ENCODE peak calls at places on chromosomes 13 and 19, in five cellular contexts. E is GM04503, U is NCI-H146, Z is EL, Y is fibroblast of the conjunctiva. S is an unnamed sample.
A peak's percentile ranks its signal among the peaks of the same experiment; 100 is the strongest.

GRCh38 chr19:50837300-50837699 is 3.9 kb upstream of the KLK15 start:
- DNase-seq in E (no peak), U (no peak), Z (no peak), Y (no peak), S (no peak)

GRCh38 chr13:32804673-32805260 is 211.5 kb upstream of the KL start:
- DNase-seq in E (no peak), U (peak; percentile 65), Z (peak; percentile 5), Y (no peak), S (no peak)

GRCh38 chr19:5141278-5141925 is 172.5 kb downstream of the KDM4B start:
- DNase-seq in E (no peak), U (no peak), Z (no peak), Y (no peak), S (no peak)

GRCh38 chr19:16139752-16140151 is 3.7 kb upstream of the HSH2D start:
- DNase-seq in E (no peak), U (no peak), Z (no peak), Y (no peak), S (no peak)

GRCh38 chr19:46410205-46411087 is 2.9 kb downstream of the CCDC8 start:
- DNase-seq in E (no peak), U (no peak), Z (no peak), Y (no peak), S (no peak)

GRCh38 chr13:21971662-21972635 is 301.1 kb downstream of the FGF9 start:
- DNase-seq in E (peak; percentile 88), U (no peak), Z (no peak), Y (no peak), S (peak; percentile 80)

GRCh38 chr13:114142640-114143490 is 10.4 kb upstream of the RASA3 start:
- DNase-seq in E (no peak), U (peak; percentile 81), Z (no peak), Y (no peak), S (no peak)

GRCh38 chr19:35100588-35101533 is 14.8 kb upstream of the FXYD3 start:
- DNase-seq in E (no peak), U (no peak), Z (no peak), Y (no peak), S (no peak)

GRCh38 chr13:114226699-114227323 is 7.9 kb upstream of the CDC16 start:
- DNase-seq in E (peak; percentile 32), U (peak; percentile 81), Z (peak; percentile 82), Y (peak; percentile 69), S (peak; percentile 90)

GRCh38 chr13:74174810-74175209 is 40.6 kb upstream of the KLF12 start:
- DNase-seq in E (no peak), U (no peak), Z (no peak), Y (no peak), S (no peak)

GRCh38 chr13:109389892-109390345 is 396.5 kb downstream of the IRS2 start:
- DNase-seq in E (peak; percentile 40), U (no peak), Z (no peak), Y (no peak), S (peak; percentile 46)

GRCh38 chr19:19566306-19566705 is 28.2 kb downstream of the CILP2 start:
- DNase-seq in E (no peak), U (no peak), Z (peak; percentile 73), Y (no peak), S (no peak)

GRCh38 chr13:107864543-107865460 is 350.5 kb downstream of the LIG4 start:
- DNase-seq in E (no peak), U (no peak), Z (no peak), Y (peak; percentile 4), S (peak; percentile 43)

GRCh38 chr19:23539499-23539898 is 144.2 kb upstream of the ZNF91 start:
- DNase-seq in E (no peak), U (no peak), Z (no peak), Y (no peak), S (no peak)

GRCh38 chr13:59360108-59360507 is 803.6 kb downstream of the DIAPH3 start:
- DNase-seq in E (no peak), U (no peak), Z (no peak), Y (no peak), S (no peak)

GRCh38 chr19:13861714-13862531 is 15.0 kb upstream of the NANOS3 start:
- DNase-seq in E (peak; percentile 80), U (peak; percentile 83), Z (peak; percentile 97), Y (peak; percentile 83), S (peak; percentile 94)

GRCh38 chr19:46351241-46352041 is 4.6 kb downstream of the PPP5C start:
- DNase-seq in E (no peak), U (no peak), Z (peak; percentile 90), Y (peak; percentile 44), S (peak; percentile 62)

GRCh38 chr13:30234763-30235162 is 72.6 kb downstream of the KATNAL1 start:
- DNase-seq in E (no peak), U (no peak), Z (no peak), Y (no peak), S (no peak)

GRCh38 chr19:32178401-32178800 is 167.0 kb upstream of the ZNF507 start:
- DNase-seq in E (no peak), U (no peak), Z (no peak), Y (no peak), S (peak; percentile 2)

GRCh38 chr19:44111910-44112463 is 1.2 kb upstream of the ZNF225 start:
- DNase-seq in E (peak; percentile 53), U (peak; percentile 36), Z (peak; percentile 89), Y (peak; percentile 70), S (peak; percentile 33)

GRCh38 chr13:78298657-78299056 is 304.7 kb downstream of the POU4F1 start:
- DNase-seq in E (no peak), U (no peak), Z (peak; percentile 4), Y (no peak), S (no peak)

GRCh38 chr19:10744222-10744847 is 26.5 kb downstream of the DNM2 start:
- DNase-seq in E (no peak), U (no peak), Z (no peak), Y (no peak), S (no peak)

GRCh38 chr13:30796132-30796832 is 60.9 kb downstream of the ALOX5AP start:
- DNase-seq in E (peak; percentile 50), U (no peak), Z (peak; percentile 88), Y (no peak), S (peak; percentile 59)

S was measured in GM03348.